ENCODE peak calls at places on chromosomes 13 and 19, in seven cellular contexts. P is cardiac fibroblast; Q is activated CD4-positive, CD25-positive, alpha-beta regulatory T cell treated with anti-CD3 and anti-CD28 coated beads, Interleukin-2, amount 50 U/mL, for 16 hours; D is lower leg skin; X is ovary; U is pancreas; K is NCI-H460. C is an unnamed sample.

GRCh38 chr13:36192166-36192565 is 22.2 kb downstream of the SOHLH2 start:
- DNase-seq in P (peak; percentile 4), Q (no peak), D (no peak), X (no peak), U (no peak), K (no peak), C (no peak)

GRCh38 chr19:29326351-29326750 is 113.4 kb upstream of the UQCRFS1 start:
- DNase-seq in P (no peak), Q (no peak), D (peak; percentile 49), X (no peak), U (no peak), K (no peak), C (peak; percentile 43)

GRCh38 chr19:6735181-6735891 is 2.0 kb downstream of the GPR108 start:
- DNase-seq in P (no peak), Q (no peak), D (no peak), X (no peak), U (no peak), K (no peak), C (no peak)

GRCh38 chr13:104286566-104287290 is 1220.5 kb upstream of the SLC10A2 start:
- DNase-seq in P (no peak), Q (no peak), D (no peak), X (no peak), U (no peak), K (no peak), C (no peak)

GRCh38 chr13:78168981-78169380 is 250.3 kb upstream of the EDNRB start:
- DNase-seq in P (no peak), Q (no peak), D (no peak), X (no peak), U (no peak), K (no peak), C (no peak)

GRCh38 chr19:16327131-16327450 is 2.5 kb downstream of the KLF2 start:
- DNase-seq in P (no peak), Q (no peak), D (no peak), X (no peak), U (no peak), K (no peak), C (no peak)

GRCh38 chr19:752652-753517 is 2.0 kb downstream of the MISP start:
- DNase-seq in P (peak; percentile 85), Q (no peak), D (no peak), X (peak; percentile 81), U (no peak), K (peak; percentile 96), C (no peak)

GRCh38 chr13:105996391-105997028 is 539.0 kb downstream of the EFNB2 start:
- DNase-seq in P (no peak), Q (no peak), D (no peak), X (no peak), U (no peak), K (no peak), C (no peak)

GRCh38 chr13:51797664-51798488 is 6.1 kb downstream of the DHRS12 start:
- DNase-seq in P (peak; percentile 71), Q (peak; percentile 43), D (no peak), X (no peak), U (peak; percentile 93), K (peak; percentile 49), C (no peak)

GRCh38 chr13:47251771-47252170 is 354.9 kb upstream of the HTR2A start:
- DNase-seq in P (no peak), Q (no peak), D (no peak), X (no peak), U (no peak), K (no peak), C (no peak)

GRCh38 chr19:7783991-7784421 is 21.0 kb downstream of the CLEC4M start:
- DNase-seq in P (peak; percentile 42), Q (no peak), D (peak; percentile 76), X (no peak), U (no peak), K (peak; percentile 35), C (peak; percentile 50)

GRCh38 chr19:21117041-21117907 is 24.6 kb upstream of the ZNF431 start:
- DNase-seq in P (no peak), Q (no peak), D (no peak), X (no peak), U (no peak), K (no peak), C (no peak)

GRCh38 chr19:16071072-16071691 is 5.1 kb upstream of the TPM4 start:
- DNase-seq in P (no peak), Q (no peak), D (no peak), X (no peak), U (no peak), K (no peak), C (no peak)

GRCh38 chr13:105774739-105775460 is 760.6 kb downstream of the EFNB2 start:
- DNase-seq in P (no peak), Q (no peak), D (no peak), X (no peak), U (no peak), K (no peak), C (no peak)

GRCh38 chr19:12880551-12881171 is 588 bp downstream of the DNASE2 start:
- DNase-seq in P (peak; percentile 38), Q (no peak), D (peak; percentile 90), X (no peak), U (peak; percentile 41), K (no peak), C (no peak)

GRCh38 chr13:38686635-38687245 is at the start of gene FREM2:
- DNase-seq in P (no peak), Q (no peak), D (no peak), X (peak; percentile 69), U (peak; percentile 72), K (peak; percentile 19), C (peak; percentile 44)

GRCh38 chr13:35159041-35159440 is 217.0 kb downstream of the NBEA start:
- DNase-seq in P (no peak), Q (no peak), D (no peak), X (no peak), U (no peak), K (no peak), C (no peak)